ENCODE peak calls at places on chromosome 5, in four cellular contexts. C, G, N and Q are unnamed samples.

GRCh38 chr5:79795764-79796398 is 106.2 kb downstream of the CMYA5 start:
- DNase-seq in N (no peak), C (no peak), G (peak), Q (no peak)

GRCh38 chr5:132557425-132557805 is 638 bp downstream of the RAD50 start:
- DNase-seq in G (peak), N (peak), C (peak), Q (peak)

GRCh38 chr5:102048940-102049339 is 247.1 kb downstream of the SLCO4C1 start:
- DNase-seq in N (no peak), G (no peak), C (no peak), Q (no peak)

GRCh38 chr5:155046591-155046990 is 33.0 kb downstream of the KIF4B start:
- DNase-seq in G (no peak), N (no peak), C (no peak), Q (no peak)

GRCh38 chr5:82185842-82186241 is 92.3 kb downstream of the RPS23 start:
- DNase-seq in C (no peak), N (no peak), G (no peak), Q (no peak)

GRCh38 chr5:157718529-157718928 is 12.7 kb upstream of the THG1L start:
- DNase-seq in G (no peak), C (no peak), N (no peak), Q (no peak)

GRCh38 chr5:1453613-1454012 is 8.4 kb upstream of the SLC6A3 start:
- DNase-seq in G (no peak), C (no peak), N (no peak), Q (no peak)

GRCh38 chr5:5340206-5340729 is 82.2 kb upstream of the ICE1 start:
- DNase-seq in N (no peak), G (peak), C (no peak), Q (no peak)

GRCh38 chr5:161847447-161847846 is 473 bp upstream of the GABRA1 start:
- DNase-seq in C (no peak), G (no peak), N (no peak), Q (no peak)

GRCh38 chr5:163533229-163533628 is 27.8 kb downstream of the MAT2B start:
- DNase-seq in C (no peak), N (no peak), G (no peak), Q (no peak)

GRCh38 chr5:167995844-167996400 is 295.5 kb upstream of the WWC1 start:
- DNase-seq in C (no peak), G (no peak), N (no peak), Q (no peak)

GRCh38 chr5:95760291-95761191 is 29.4 kb downstream of the RHOBTB3 start:
- DNase-seq in G (no peak), N (no peak), C (no peak), Q (no peak)

GRCh38 chr5:17373406-17374110 is 124.5 kb upstream of the TAF11L2 start:
- DNase-seq in N (no peak), G (no peak), C (no peak), Q (no peak)

GRCh38 chr5:132136906-132137305 is 63.3 kb downstream of the CSF2 start:
- DNase-seq in N (no peak), C (no peak), G (no peak), Q (no peak)

GRCh38 chr5:134784946-134785620 is 26.5 kb downstream of the DDX46 start:
- DNase-seq in G (no peak), N (no peak), C (no peak), Q (no peak)

GRCh38 chr5:33041586-33041985 is 330.5 kb downstream of the NPR3 start:
- DNase-seq in G (no peak), N (no peak), C (no peak), Q (no peak)

GRCh38 chr5:157778121-157778805 is 34.8 kb downstream of the LSM11 start:
- DNase-seq in C (no peak), N (no peak), G (no peak), Q (no peak)

GRCh38 chr5:63145167-63145566 is 566.5 kb downstream of the LRRC70 start:
- DNase-seq in N (no peak), C (no peak), G (no peak), Q (no peak)

GRCh38 chr5:32991416-32991805 is 280.3 kb downstream of the NPR3 start:
- DNase-seq in C (no peak), G (no peak), N (no peak), Q (no peak)

GRCh38 chr5:68460147-68460760 is 244.7 kb downstream of the PIK3R1 start:
- DNase-seq in C (peak), G (no peak), N (peak), Q (no peak)